ENCODE peak calls at places on chromosomes 16 and 17, in eight cellular contexts. W is NCI-H2029 treated with DMSO at 0.1 percent for 48 hours; F is iPS-NIHi11; P is stimulated activated CD4-positive, alpha-beta T cell treated with anti-CD3 and anti-CD28 coated beads, Interleukin-15, amount 100 ng/mL, for 24 hours; J is mesenteric fat pad; R is NCI-H82; I is HEK293T; T is lung. O is an unnamed sample.
A peak's percentile ranks its signal among the peaks of the same experiment; 100 is the strongest.

GRCh38 chr17:34011599-34011998 is 243.5 kb upstream of the CCL2 start:
- DNase-seq in W (no peak), F (no peak), P (no peak), J (no peak), R (no peak), I (no peak), T (no peak), O (no peak)

GRCh38 chr17:47267354-47267828 is 13.8 kb downstream of the ITGB3 start:
- DNase-seq in W (no peak), F (no peak), P (no peak), J (no peak), R (no peak), I (no peak), T (no peak), O (no peak)

GRCh38 chr16:75238132-75238852 is 13.1 kb downstream of the BCAR1 start:
- DNase-seq in W (no peak), F (peak; percentile 39), P (no peak), J (no peak), R (no peak), I (no peak), T (no peak), O (no peak)

GRCh38 chr17:58329035-58329807 is 626 bp upstream of the TSPOAP1 start:
- DNase-seq in W (no peak), F (no peak), P (peak; percentile 93), J (no peak), R (peak; percentile 83), I (no peak), T (peak; percentile 56), O (peak; percentile 76)

GRCh38 chr17:66123163-66123562 is 68.8 kb downstream of the CEP112 start:
- DNase-seq in W (no peak), F (peak; percentile 30), P (no peak), J (no peak), R (no peak), I (no peak), T (no peak), O (no peak)

GRCh38 chr17:39980402-39981206 is at the start of gene PSMD3:
- DNase-seq in W (peak; percentile 94), F (peak; percentile 95), P (peak; percentile 99), J (peak; percentile 99), R (peak; percentile 100), I (peak; percentile 88), T (peak; percentile 97), O (peak; percentile 98)

GRCh38 chr17:78367193-78367592 is 7.3 kb upstream of the SOCS3 start:
- DNase-seq in W (no peak), F (no peak), P (no peak), J (no peak), R (no peak), I (no peak), T (no peak), O (no peak)

GRCh38 chr16:65767125-65767524 is 599.4 kb upstream of the CDH5 start:
- DNase-seq in W (no peak), F (no peak), P (no peak), J (peak; percentile 6), R (peak; percentile 25), I (no peak), T (no peak), O (no peak)

GRCh38 chr17:7716901-7717755 is at the start of gene DNAH2:
- DNase-seq in W (no peak), F (peak; percentile 96), P (peak; percentile 77), J (no peak), R (peak; percentile 99), I (peak; percentile 94), T (peak; percentile 85), O (no peak)

O was measured in T-cell.